ENCODE peak calls at places on chromosomes 2 and 18, in seven cellular contexts. E is GM12878, D is GM12891, R is A549, S is testis, A is HCT116, C is endothelial cell of umbilical vein. N is an unnamed sample.

GRCh38 chr18:49111191-49111988 is 160.6 kb upstream of the SMAD7 start:
- DNase-seq in D (no peak), S (no peak), A (no peak), C (no peak), R (no peak), E (no peak), N (no peak)

GRCh38 chr2:23475036-23475435 is 90.1 kb downstream of the KLHL29 start:
- DNase-seq in S (no peak), E (no peak), C (no peak), A (no peak), D (no peak), R (no peak), N (no peak)

GRCh38 chr2:150403457-150403856 is 84.0 kb downstream of the RND3 start:
- DNase-seq in R (no peak), D (no peak), A (no peak), S (no peak), C (peak; percentile 65), E (peak; percentile 23), N (no peak)

GRCh38 chr2:157194097-157194688 is 63.3 kb upstream of the GALNT5 start:
- DNase-seq in R (peak; percentile 63), D (peak; percentile 5), C (peak; percentile 78), A (peak; percentile 49), S (no peak), E (no peak), N (peak; percentile 61)

GRCh38 chr18:50194623-50195532 is at the start of gene MYO5B:
- DNase-seq in C (no peak), D (peak; percentile 75), E (no peak), R (peak; percentile 7), S (peak; percentile 72), A (peak; percentile 42), N (peak; percentile 26)

GRCh38 chr2:43480874-43481273 is 115.0 kb downstream of the THADA start:
- DNase-seq in E (no peak), D (no peak), S (no peak), R (no peak), A (no peak), C (no peak), N (no peak)

GRCh38 chr2:45024600-45025291 is 15.5 kb upstream of the SIX2 start:
- DNase-seq in C (peak; percentile 74), E (no peak), D (no peak), S (no peak), A (peak; percentile 27), R (peak; percentile 89), N (no peak)

GRCh38 chr2:196849895-196850294 is 40.7 kb upstream of the C2orf66 start:
- DNase-seq in D (no peak), C (peak; percentile 43), R (peak; percentile 58), E (no peak), A (no peak), S (peak; percentile 43), N (no peak)

GRCh38 chr18:46213295-46213694 is 109.1 kb downstream of the HAUS1 start:
- DNase-seq in S (no peak), E (no peak), D (no peak), R (peak; percentile 14), C (peak; percentile 32), A (peak; percentile 21), N (peak; percentile 58)

GRCh38 chr2:54599326-54599710 is 124.1 kb upstream of the EML6 start:
- DNase-seq in E (no peak), D (no peak), A (no peak), R (no peak), S (no peak), C (no peak), N (no peak)

GRCh38 chr18:59067873-59068272 is 71.8 kb upstream of the SEC11C start:
- DNase-seq in D (no peak), S (peak; percentile 55), E (no peak), A (no peak), R (peak; percentile 59), C (peak; percentile 33), N (no peak)

GRCh38 chr2:169361706-169362345 is 508 bp downstream of the LRP2 start:
- DNase-seq in A (no peak), D (no peak), E (no peak), C (peak; percentile 18), R (peak; percentile 1), S (peak; percentile 42), N (peak; percentile 11)

GRCh38 chr18:68520406-68521075 is 194.4 kb downstream of the TMX3 start:
- DNase-seq in S (no peak), A (no peak), R (no peak), E (no peak), D (no peak), C (no peak), N (no peak)

GRCh38 chr2:130864830-130865229 is 28.1 kb downstream of the ARHGEF4 start:
- DNase-seq in D (no peak), C (no peak), A (peak; percentile 50), R (peak; percentile 66), E (no peak), S (peak; percentile 18), N (peak; percentile 19)

GRCh38 chr2:218319813-218320360 is 27.6 kb upstream of the TMBIM1 start:
- DNase-seq in S (no peak), C (no peak), E (no peak), D (no peak), A (no peak), R (no peak), N (no peak)

GRCh38 chr2:234102112-234102511 is 51.6 kb downstream of the SPP2 start:
- DNase-seq in S (no peak), E (no peak), R (peak; percentile 18), A (peak; percentile 46), C (no peak), D (no peak), N (no peak)

GRCh38 chr2:175170679-175171304 is 2.8 kb upstream of the ATF2 start:
- DNase-seq in S (no peak), C (no peak), A (no peak), D (no peak), R (no peak), E (no peak), N (no peak)

GRCh38 chr2:175180701-175181103 is 808 bp downstream of the ATP5MC3 start:
- DNase-seq in S (peak; percentile 53), D (peak; percentile 32), R (peak; percentile 40), E (no peak), C (peak; percentile 66), A (no peak), N (peak; percentile 77)

GRCh38 chr2:175176624-175177023 is 4.9 kb downstream of the ATP5MC3 start:
- DNase-seq in C (no peak), S (no peak), R (no peak), E (no peak), A (no peak), D (no peak), N (no peak)

GRCh38 chr2:175175896-175176295 is 5.6 kb downstream of the ATP5MC3 start:
- DNase-seq in D (no peak), S (no peak), A (no peak), C (no peak), E (no peak), R (no peak), N (no peak)

GRCh38 chr2:175175320-175175719 is 6.2 kb downstream of the ATP5MC3 start:
- DNase-seq in A (no peak), E (no peak), D (no peak), R (no peak), S (no peak), C (no peak), N (no peak)
- TF ChIP-seq POLR2A in A (no peak), E (no peak), D (peak; percentile 61), R (no peak), S (no peak), C (peak; percentile 4), N (no peak)

GRCh38 chr2:69173706-69174105 is 160.7 kb downstream of the ANTXR1 start:
- DNase-seq in A (no peak), D (no peak), C (peak; percentile 33), R (no peak), S (no peak), E (no peak), N (no peak)
- TF ChIP-seq POLR2A in A (no peak), D (no peak), C (no peak), R (no peak), S (no peak), E (no peak), N (no peak)

DNA sequence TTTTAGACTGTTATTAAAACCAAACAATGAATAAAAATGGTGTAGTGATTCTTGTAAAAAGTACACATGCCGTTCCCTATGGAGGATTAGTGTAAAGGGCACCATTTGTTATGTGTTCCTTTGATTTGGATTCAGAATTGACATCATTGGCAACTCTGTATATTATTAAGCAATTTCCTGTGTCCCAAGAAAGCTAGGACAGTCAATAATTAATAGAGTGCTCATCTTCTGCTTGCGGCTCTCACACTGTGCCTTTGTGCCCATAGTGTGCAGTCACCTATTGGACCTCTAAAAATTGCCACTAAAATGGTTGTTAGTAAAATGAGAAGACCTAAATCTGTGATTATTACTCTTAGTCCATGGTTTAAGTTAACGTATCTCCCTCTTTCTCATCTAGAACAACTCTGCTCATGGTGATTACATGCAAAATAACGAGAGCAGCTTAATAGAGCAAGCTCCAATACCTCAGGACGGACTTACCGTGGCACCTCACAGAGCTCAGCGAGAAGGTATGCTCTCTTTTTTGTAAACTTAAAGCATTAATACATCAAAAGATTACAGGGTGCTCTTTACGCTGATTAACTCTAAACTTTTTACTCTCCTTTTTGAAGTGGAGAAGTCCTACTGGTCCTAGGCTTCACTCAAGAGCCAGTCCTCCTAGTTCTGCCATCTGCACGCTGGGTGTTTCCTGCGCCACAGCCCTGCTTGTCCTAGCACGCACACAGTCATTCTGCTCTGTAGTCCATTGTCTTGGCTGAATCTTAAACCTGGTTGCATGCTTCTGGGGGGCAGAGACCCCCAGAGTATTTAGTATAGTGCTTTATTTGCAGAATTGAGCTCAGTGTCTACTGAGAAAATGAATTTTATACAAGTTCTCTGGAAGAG is 16.7 kb downstream of the ZCCHC2 start:
- DNase-seq in S (no peak), R (no peak), D (no peak), A (no peak), C (no peak), E (no peak), N (no peak)
- TF ChIP-seq POLR2A in S (no peak), R (no peak), D (no peak), A (no peak), C (no peak), E (no peak), N (no peak)

GRCh38 chr2:167945660-167946366 is 301.6 kb downstream of the STK39 start:
- DNase-seq in A (no peak), E (no peak), R (no peak), C (no peak), D (no peak), S (no peak), N (no peak)
- TF ChIP-seq POLR2A in A (no peak), E (no peak), R (no peak), C (no peak), D (no peak), S (no peak), N (no peak)

DNA sequence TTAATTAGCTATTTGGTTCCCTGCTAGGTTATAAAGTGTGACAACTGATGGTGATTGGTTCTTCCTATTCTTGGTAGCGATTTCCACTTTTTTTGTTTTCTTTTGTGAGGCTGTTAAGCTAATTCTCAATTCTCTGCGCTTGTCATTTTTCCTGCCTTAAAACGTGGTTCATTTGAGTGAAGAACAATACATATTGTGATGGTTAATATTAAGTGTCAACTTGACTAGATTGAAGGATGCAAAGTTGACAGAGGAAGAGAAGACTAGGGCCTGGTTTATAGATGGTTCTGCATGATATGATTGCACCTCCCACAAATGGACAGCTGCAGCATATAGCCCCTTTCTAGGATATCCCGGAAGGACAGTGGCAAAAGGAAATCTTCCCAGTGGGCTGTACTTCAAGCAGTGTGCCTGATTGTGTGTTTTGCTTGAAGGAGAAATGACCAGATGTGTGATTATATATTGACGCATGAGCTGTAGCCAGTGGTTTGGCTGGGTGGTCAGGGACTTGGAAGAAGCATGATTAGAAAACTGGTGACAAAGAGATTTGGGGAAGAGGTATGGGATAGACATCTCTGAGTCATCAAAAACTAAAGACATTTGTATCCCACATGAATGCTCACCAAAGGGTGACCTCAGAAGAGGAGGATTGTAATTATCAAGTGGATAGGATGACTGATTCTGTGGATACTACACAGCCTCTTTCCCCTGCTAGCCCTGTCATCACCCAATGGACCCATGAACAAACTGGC is 39.4 kb upstream of the ZNF804A start:
- DNase-seq in C (no peak), D (no peak), S (no peak), E (no peak), R (no peak), A (no peak), N (no peak)
- TF ChIP-seq POLR2A in C (no peak), D (no peak), S (no peak), E (no peak), R (no peak), A (no peak), N (no peak)